ENCODE peak calls at places on chromosomes 5 and 9, in six cellular contexts. Z, M, H, A, X and J are unnamed samples.

GRCh38 chr5:175870820-175871447 is 444 bp upstream of the CPLX2 start:
- DNase-seq in Z (no peak), M (no peak), H (no peak), A (no peak), X (no peak), J (no peak)

GRCh38 chr5:960551-960950 is 48.1 kb upstream of the NKD2 start:
- DNase-seq in Z (no peak), M (no peak), H (no peak), A (no peak), X (no peak), J (no peak)

GRCh38 chr9:976805-977360 is 428 bp downstream of the DMRT3 start:
- DNase-seq in Z (no peak), M (no peak), H (no peak), A (no peak), X (no peak), J (no peak)

GRCh38 chr9:92715488-92716231 is 45.7 kb upstream of the IPPK start:
- DNase-seq in Z (no peak), M (peak), H (no peak), A (no peak), X (no peak), J (no peak)

GRCh38 chr5:56569576-56569975 is 245.8 kb upstream of the MAP3K1 start:
- DNase-seq in Z (no peak), M (no peak), H (no peak), A (no peak), X (no peak), J (no peak)

GRCh38 chr5:172442592-172442991 is 11.7 kb downstream of the SH3PXD2B start:
- DNase-seq in Z (no peak), M (no peak), H (no peak), A (no peak), X (no peak), J (no peak)

GRCh38 chr5:55657443-55657842 is 54.7 kb downstream of the SLC38A9 start:
- DNase-seq in Z (no peak), M (no peak), H (no peak), A (no peak), X (no peak), J (no peak)

GRCh38 chr9:90219548-90220118 is 423.0 kb downstream of the DIRAS2 start:
- DNase-seq in Z (no peak), M (no peak), H (peak), A (no peak), X (peak), J (peak)

GRCh38 chr9:113775714-113776113 is 100.4 kb upstream of the ZNF618 start:
- DNase-seq in Z (no peak), M (no peak), H (no peak), A (no peak), X (no peak), J (no peak)

GRCh38 chr9:37582548-37583157 is 6.5 kb upstream of the FBXO10 start:
- DNase-seq in Z (no peak), M (no peak), H (no peak), A (no peak), X (peak), J (no peak)

GRCh38 chr9:83932851-83933250 is 11.6 kb upstream of the KIF27 start:
- DNase-seq in Z (no peak), M (no peak), H (no peak), A (no peak), X (no peak), J (no peak)
- H3K27ac ChIP-seq in Z (no peak), M (no peak), H (no peak), A (no peak), X (no peak), J (no peak)

GRCh38 chr5:37886207-37886905 is 46.5 kb upstream of the GDNF start:
- DNase-seq in Z (no peak), M (peak), H (no peak), A (no peak), X (no peak), J (no peak)

GRCh38 chr5:37882636-37883035 is 42.8 kb upstream of the GDNF start:
- DNase-seq in Z (no peak), M (no peak), H (no peak), A (no peak), X (no peak), J (no peak)

GRCh38 chr5:37876245-37876644 is 36.4 kb upstream of the GDNF start:
- DNase-seq in Z (no peak), M (no peak), H (no peak), A (no peak), X (no peak), J (no peak)

GRCh38 chr5:37876926-37877325 is 37.1 kb upstream of the GDNF start:
- DNase-seq in Z (no peak), M (no peak), H (no peak), A (no peak), X (no peak), J (no peak)

GRCh38 chr5:37881359-37881758 is 41.5 kb upstream of the GDNF start:
- DNase-seq in Z (no peak), M (no peak), H (no peak), A (no peak), X (no peak), J (no peak)
- H3K27ac ChIP-seq in Z (no peak), M (no peak), H (no peak), A (no peak), X (no peak), J (no peak)

DNA sequence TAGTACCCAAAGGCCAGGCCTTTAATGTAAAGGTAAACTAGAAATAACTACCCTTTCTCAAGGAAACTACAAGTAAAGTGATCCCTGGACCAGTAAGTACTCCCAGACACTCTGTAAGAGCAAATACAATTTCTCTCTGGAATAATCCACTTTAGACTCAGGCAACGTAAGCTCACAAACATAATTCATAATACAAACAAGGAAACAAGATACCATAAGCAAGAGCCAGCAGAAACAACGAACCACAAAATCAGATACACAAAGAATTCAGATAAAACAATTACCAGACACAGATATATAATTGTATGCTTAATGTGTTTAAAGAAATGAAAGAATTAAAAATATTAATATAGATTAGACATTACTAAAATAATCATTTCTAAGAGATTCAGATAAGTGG is 12.1 kb downstream of the ERAP1 start:
- DNase-seq in Z (no peak), M (no peak), H (no peak), A (no peak), X (no peak), J (no peak)
- H3K27ac ChIP-seq in Z (no peak), M (no peak), H (no peak), A (no peak), X (no peak), J (no peak)

GRCh38 chr9:35695801-35696420 is 6.2 kb upstream of the TPM2 start:
- DNase-seq in Z (no peak), M (no peak), H (peak), A (no peak), X (no peak), J (no peak)
- H3K27ac ChIP-seq in Z (no peak), M (no peak), H (peak), A (peak), X (no peak), J (no peak)